ENCODE peak calls at places on chromosomes 2 and 18, in ten cellular contexts. F, P, U, S, T, L, O, Y, R and D are unnamed samples.

GRCh38 chr2:13581471-13581870 is 864.7 kb downstream of the TRIB2 start:
- DNase-seq in R (no peak), S (no peak), T (no peak), U (no peak), O (peak), L (no peak), Y (no peak), F (no peak), P (no peak), D (no peak)

GRCh38 chr2:27960237-27960912 is 69.8 kb downstream of the BABAM2 start:
- DNase-seq in F (no peak), P (peak), L (no peak), O (peak), T (no peak), S (no peak), R (peak), U (peak), Y (peak), D (peak)

GRCh38 chr2:124080281-124081153 is 55.4 kb downstream of the CNTNAP5 start:
- DNase-seq in P (no peak), U (no peak), F (no peak), O (no peak), Y (no peak), S (no peak), L (no peak), R (peak), T (no peak), D (peak)

GRCh38 chr2:178197791-178198190 is 3.5 kb downstream of the OSBPL6 start:
- DNase-seq in O (no peak), F (no peak), S (no peak), U (no peak), Y (no peak), L (no peak), T (no peak), R (no peak), P (no peak), D (no peak)

GRCh38 chr2:202632682-202633081 is 2.1 kb upstream of the FAM117B start:
- DNase-seq in U (no peak), P (no peak), O (no peak), L (no peak), Y (no peak), F (no peak), T (no peak), S (no peak), R (no peak), D (no peak)

GRCh38 chr2:62293490-62294212 is 97.7 kb downstream of the B3GNT2 start:
- DNase-seq in S (peak), Y (no peak), L (no peak), F (no peak), O (no peak), U (no peak), R (peak), P (no peak), T (no peak), D (peak)

GRCh38 chr2:157784169-157784822 is 91.8 kb downstream of the ACVR1 start:
- DNase-seq in O (peak), L (no peak), F (no peak), T (no peak), Y (peak), P (no peak), S (peak), U (no peak), R (peak), D (peak)

GRCh38 chr18:29962579-29962978 is 1080.0 kb downstream of the DSC3 start:
- DNase-seq in Y (no peak), U (no peak), L (no peak), F (no peak), O (peak), R (no peak), S (no peak), P (no peak), T (no peak), D (peak)

GRCh38 chr2:163264376-163264775 is 425.8 kb upstream of the KCNH7 start:
- DNase-seq in U (no peak), T (no peak), F (no peak), L (no peak), P (no peak), O (peak), R (no peak), S (no peak), Y (no peak), D (peak)

GRCh38 chr2:242085941-242086621 is 216.6 kb downstream of the RTP5 start:
- DNase-seq in F (no peak), L (no peak), Y (peak), S (no peak), O (no peak), R (peak), P (peak), U (no peak), T (peak), D (peak)

GRCh38 chr2:191020742-191021381 is 6.9 kb upstream of the STAT1 start:
- DNase-seq in U (peak), S (no peak), F (no peak), P (peak), O (peak), L (peak), Y (peak), T (peak), R (peak), D (peak)

GRCh38 chr2:83990601-83991000 is 468.5 kb downstream of the SUCLG1 start:
- DNase-seq in Y (no peak), S (no peak), U (no peak), L (no peak), R (no peak), F (no peak), O (no peak), P (no peak), T (no peak), D (peak)

GRCh38 chr2:98778741-98779483 is 48.0 kb upstream of the MGAT4A start:
- DNase-seq in S (no peak), Y (no peak), F (no peak), P (no peak), O (peak), U (no peak), R (no peak), L (no peak), T (no peak), D (no peak)

GRCh38 chr18:51107594-51108305 is 77.7 kb downstream of the SMAD4 start:
- DNase-seq in P (peak), S (no peak), L (no peak), Y (peak), R (no peak), U (no peak), O (peak), T (no peak), F (no peak), D (no peak)

GRCh38 chr2:219886615-219887014 is 259.2 kb downstream of the SLC4A3 start:
- DNase-seq in L (no peak), U (no peak), F (no peak), S (peak), T (no peak), P (peak), Y (peak), R (peak), O (peak), D (peak)

GRCh38 chr2:216548901-216549321 is 50.3 kb downstream of the RPL37A start:
- DNase-seq in U (no peak), P (no peak), O (no peak), F (no peak), L (no peak), R (no peak), T (no peak), Y (no peak), S (no peak), D (no peak)

GRCh38 chr2:56088411-56088810 is 95.4 kb upstream of the CCDC85A start:
- DNase-seq in P (no peak), S (no peak), U (no peak), L (no peak), R (no peak), O (peak), Y (peak), T (no peak), F (no peak), D (no peak)

GRCh38 chr2:5409925-5410360 is 282.2 kb upstream of the SOX11 start:
- DNase-seq in R (no peak), F (no peak), U (no peak), S (peak), O (no peak), P (no peak), L (no peak), Y (no peak), T (no peak), D (no peak)

GRCh38 chr2:16620590-16620989 is 45.0 kb downstream of the CYRIA start:
- DNase-seq in T (no peak), U (no peak), Y (no peak), R (no peak), F (no peak), L (no peak), O (no peak), S (no peak), P (no peak), D (no peak)

GRCh38 chr2:145460151-145460550 is 940.2 kb upstream of the ZEB2 start:
- DNase-seq in F (no peak), P (no peak), T (no peak), O (peak), R (no peak), S (no peak), U (no peak), Y (peak), L (no peak), D (no peak)

GRCh38 chr2:24830351-24830750 is 37.1 kb downstream of the CENPO start:
- DNase-seq in R (no peak), T (no peak), O (peak), L (no peak), P (no peak), Y (peak), S (peak), U (no peak), F (no peak), D (peak)